ENCODE peak calls at places on chromosome 16, in five cellular contexts. N is cerebellum, E is A549, C is occipital lobe, R is T-helper 9 cell. D is an unnamed sample.

GRCh38 chr16:49547448-49547847 is 173.8 kb downstream of the C16orf78 start:
- DNase-seq in N (no peak), E (no peak), C (no peak), R (no peak), D (no peak)

GRCh38 chr16:58086381-58087208 is 42.6 kb downstream of the CFAP20 start:
- DNase-seq in N (no peak), E (no peak), C (no peak), R (no peak), D (no peak)

GRCh38 chr16:85448557-85449194 is 164.4 kb upstream of the GSE1 start:
- DNase-seq in N (no peak), E (no peak), C (no peak), R (peak; percentile 28), D (no peak)

GRCh38 chr16:3625331-3625730 is 13.9 kb upstream of the SLX4 start:
- DNase-seq in N (no peak), E (no peak), C (no peak), R (no peak), D (no peak)

GRCh38 chr16:30551781-30552180 is 6.4 kb downstream of the ZNF764 start:
- DNase-seq in N (no peak), E (no peak), C (no peak), R (peak; percentile 70), D (no peak)

GRCh38 chr16:29926675-29927522 is 873 bp upstream of the KCTD13 start:
- DNase-seq in N (peak; percentile 54), E (peak; percentile 25), C (no peak), R (no peak), D (peak; percentile 58)

GRCh38 chr16:66750279-66751134 is 902 bp downstream of the DYNC1LI2 start:
- DNase-seq in N (no peak), E (no peak), C (no peak), R (no peak), D (no peak)

GRCh38 chr16:69089091-69089912 is 16.2 kb upstream of the HAS3 start:
- DNase-seq in N (no peak), E (peak; percentile 35), C (no peak), R (no peak), D (no peak)

GRCh38 chr16:13919330-13919682 is 648 bp upstream of the ERCC4 start:
- DNase-seq in N (peak; percentile 15), E (no peak), C (no peak), R (no peak), D (peak; percentile 46)

GRCh38 chr16:68451656-68452055 is 3.3 kb upstream of the SMPD3 start:
- DNase-seq in N (no peak), E (no peak), C (no peak), R (no peak), D (no peak)

GRCh38 chr16:6335072-6335471 is 997.6 kb upstream of the RBFOX1 start:
- DNase-seq in N (no peak), E (peak; percentile 43), C (no peak), R (no peak), D (no peak)

GRCh38 chr16:2692251-2692947 is 10.1 kb downstream of the KCTD5 start:
- DNase-seq in N (peak; percentile 65), E (no peak), C (peak; percentile 80), R (no peak), D (no peak)

GRCh38 chr16:57530531-57531252 is 5.7 kb downstream of the CCDC102A start:
- DNase-seq in N (no peak), E (no peak), C (no peak), R (no peak), D (peak; percentile 2)

GRCh38 chr16:21563676-21564075 is 35.7 kb upstream of the METTL9 start:
- DNase-seq in N (no peak), E (no peak), C (no peak), R (no peak), D (no peak)

GRCh38 chr16:87721622-87722565 is 43.9 kb downstream of the KLHDC4 start:
- DNase-seq in N (no peak), E (no peak), C (no peak), R (no peak), D (no peak)

GRCh38 chr16:4313563-4314531 is 2.0 kb upstream of the GLIS2 start:
- DNase-seq in N (no peak), E (peak; percentile 95), C (no peak), R (no peak), D (peak; percentile 60)

GRCh38 chr16:71569621-71570020 is 7.3 kb downstream of the TAT start:
- DNase-seq in N (no peak), E (no peak), C (no peak), R (no peak), D (no peak)

GRCh38 chr16:2948807-2949704 is 15.0 kb upstream of the KREMEN2 start:
- DNase-seq in N (no peak), E (no peak), C (no peak), R (no peak), D (no peak)

GRCh38 chr16:17177968-17178880 is 292.5 kb downstream of the XYLT1 start:
- DNase-seq in N (no peak), E (no peak), C (no peak), R (no peak), D (no peak)

GRCh38 chr16:50547340-50547865 is 793 bp upstream of the NKD1 start:
- DNase-seq in N (peak; percentile 35), E (peak; percentile 38), C (no peak), R (peak; percentile 83), D (no peak)

GRCh38 chr16:12896562-12896961 is 4.8 kb upstream of the SHISA9 start:
- DNase-seq in N (no peak), E (peak; percentile 60), C (no peak), R (no peak), D (no peak)

GRCh38 chr16:89815639-89816348 is 653 bp downstream of the FANCA start:
- DNase-seq in N (no peak), E (peak; percentile 38), C (no peak), R (no peak), D (peak; percentile 25)

GRCh38 chr16:2341456-2342447 is 1.2 kb upstream of the ABCA3 start:
- DNase-seq in N (no peak), E (no peak), C (no peak), R (no peak), D (no peak)

GRCh38 chr16:920722-921121 is 50.1 kb downstream of the LMF1 start:
- DNase-seq in N (no peak), E (no peak), C (no peak), R (no peak), D (peak; percentile 70)

GRCh38 chr16:180921-181667 is 835 bp downstream of the HBQ1 start:
- DNase-seq in N (peak; percentile 73), E (peak; percentile 88), C (no peak), R (peak; percentile 82), D (peak; percentile 93)

GRCh38 chr16:29710227-29711219 is 31.5 kb downstream of the QPRT start:
- DNase-seq in N (peak; percentile 60), E (peak; percentile 66), C (no peak), R (no peak), D (peak; percentile 79)

GRCh38 chr16:30997000-30997886 is 12.2 kb downstream of the HSD3B7 start:
- DNase-seq in N (peak; percentile 88), E (peak; percentile 95), C (no peak), R (peak; percentile 84), D (peak; percentile 98)

GRCh38 chr16:29842732-29843346 is 20.2 kb downstream of the CDIPT start:
- DNase-seq in N (no peak), E (no peak), C (no peak), R (no peak), D (no peak)

GRCh38 chr16:83992624-83993023 is 24.6 kb downstream of the NECAB2 start:
- DNase-seq in N (no peak), E (no peak), C (peak; percentile 62), R (no peak), D (peak; percentile 46)

GRCh38 chr16:14205666-14206065 is 134.5 kb downstream of the MRTFB start:
- DNase-seq in N (no peak), E (no peak), C (no peak), R (no peak), D (no peak)

GRCh38 chr16:66677179-66677578 is 19.4 kb downstream of the CMTM4 start:
- DNase-seq in N (no peak), E (no peak), C (no peak), R (no peak), D (no peak)

GRCh38 chr16:49557070-49557446 is 183.5 kb downstream of the C16orf78 start:
- DNase-seq in N (no peak), E (no peak), C (no peak), R (no peak), D (no peak)

GRCh38 chr16:56961386-56961785 is 364 bp upstream of the CETP start:
- DNase-seq in N (no peak), E (no peak), C (no peak), R (no peak), D (no peak)

D was measured in AG20443.